ENCODE peak calls at places on chromosomes 4 and X, in seven cellular contexts. Z, W, H, A, C, U and B are unnamed samples.

GRCh38 chr4:99205104-99205979 is 13.7 kb downstream of the ADH6 start:
- DNase-seq in Z (no peak), W (peak), H (no peak), A (peak), C (peak), U (peak), B (peak)

GRCh38 chr4:2321279-2322196 is 59.6 kb upstream of the MXD4 start:
- DNase-seq in Z (no peak), W (no peak), H (no peak), A (no peak), C (no peak), U (no peak), B (no peak)

GRCh38 chr4:47383829-47384427 is 79.6 kb downstream of the COMMD8 start:
- DNase-seq in Z (no peak), W (peak), H (peak), A (peak), C (no peak), U (peak), B (peak)

GRCh38 chr4:166875821-166876220 is 358.5 kb downstream of the SPOCK3 start:
- DNase-seq in Z (no peak), W (no peak), H (no peak), A (no peak), C (no peak), U (no peak), B (no peak)

GRCh38 chr4:22969314-22969896 is 276.7 kb downstream of the GBA3 start:
- DNase-seq in Z (no peak), W (peak), H (peak), A (peak), C (no peak), U (peak), B (no peak)

GRCh38 chrX:109840585-109840984 is 107.5 kb upstream of the ACSL4 start:
- DNase-seq in Z (peak), W (peak), H (peak), A (peak), C (peak), U (peak), B (peak)

GRCh38 chr4:67087897-67088296 is 457.4 kb downstream of the CENPC start:
- DNase-seq in Z (no peak), W (peak), H (peak), A (peak), C (no peak), U (no peak), B (peak)

GRCh38 chr4:833731-834367 is 7.9 kb upstream of the CPLX1 start:
- DNase-seq in Z (no peak), W (no peak), H (no peak), A (no peak), C (no peak), U (no peak), B (no peak)

GRCh38 chrX:120000490-120001246 is 57.1 kb upstream of the NKAP start:
- DNase-seq in Z (no peak), W (peak), H (no peak), A (no peak), C (no peak), U (peak), B (peak)

GRCh38 chr4:172962564-172963353 is 205.9 kb upstream of the GALNT7 start:
- DNase-seq in Z (peak), W (peak), H (peak), A (peak), C (peak), U (peak), B (peak)

GRCh38 chr4:154779362-154779947 is 1.6 kb upstream of the RBM46 start:
- DNase-seq in Z (no peak), W (peak), H (peak), A (peak), C (no peak), U (peak), B (peak)

GRCh38 chr4:154781126-154781982 is at the start of gene RBM46:
- DNase-seq in Z (no peak), W (no peak), H (no peak), A (no peak), C (no peak), U (no peak), B (no peak)

DNA sequence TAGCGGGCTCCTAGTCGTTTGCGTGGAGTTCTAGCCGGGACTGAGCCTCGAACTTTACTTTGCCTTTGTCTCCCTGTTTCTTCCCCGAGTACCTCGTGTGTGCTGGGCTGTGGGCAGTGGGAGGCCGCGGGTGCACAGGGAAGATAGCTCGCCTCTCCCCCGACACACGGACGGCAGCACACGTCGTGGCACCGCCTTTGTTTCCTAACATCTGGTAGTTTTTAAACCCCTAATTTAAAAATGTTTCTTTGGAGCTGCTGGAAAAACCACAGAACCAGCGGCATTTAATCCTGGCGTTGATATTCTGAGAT is 866 bp downstream of the RBM46 start:
- DNase-seq in Z (no peak), W (no peak), H (no peak), A (no peak), C (no peak), U (no peak), B (no peak)
- H3K4me3 ChIP-seq in Z (no peak), W (no peak), H (no peak), A (no peak), C (no peak), U (no peak), B (no peak)

DNA sequence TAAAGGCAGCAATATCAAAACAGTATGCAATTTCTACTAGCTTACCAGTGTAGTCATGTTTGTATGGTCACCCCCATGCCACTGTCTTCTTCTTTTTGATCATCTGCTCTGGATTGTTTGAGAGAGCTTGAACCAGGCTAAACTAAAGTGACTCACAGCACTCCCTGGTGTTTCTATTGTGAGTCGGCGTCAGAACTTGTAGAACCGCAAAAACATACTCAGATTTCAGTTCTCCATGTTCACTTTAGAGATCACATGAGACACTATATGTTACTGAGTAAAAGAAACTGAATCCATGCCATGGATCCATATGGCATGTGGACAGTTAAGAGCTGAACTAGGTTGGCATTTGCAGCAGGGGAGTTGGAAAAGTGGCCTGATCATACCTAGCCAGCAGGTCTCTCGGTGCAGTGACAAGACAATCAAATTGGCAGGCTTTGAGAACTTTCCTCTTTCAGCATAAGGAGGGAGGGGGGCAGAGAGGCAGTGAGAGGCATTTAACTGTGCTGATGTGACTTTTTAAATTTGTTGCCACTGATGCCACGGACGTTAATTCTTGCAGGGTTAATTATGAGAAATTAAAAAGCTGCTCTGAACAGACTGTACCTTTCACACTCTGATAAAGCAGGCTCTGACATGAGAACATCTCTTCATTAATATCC is 88.4 kb downstream of the AFF2 start:
- DNase-seq in Z (no peak), W (peak), H (no peak), A (peak), C (no peak), U (no peak), B (no peak)
- TF ChIP-seq CTCF in Z (no peak), W (no peak), H (no peak), A (no peak), C (no peak), U (no peak), B (no peak)

DNA sequence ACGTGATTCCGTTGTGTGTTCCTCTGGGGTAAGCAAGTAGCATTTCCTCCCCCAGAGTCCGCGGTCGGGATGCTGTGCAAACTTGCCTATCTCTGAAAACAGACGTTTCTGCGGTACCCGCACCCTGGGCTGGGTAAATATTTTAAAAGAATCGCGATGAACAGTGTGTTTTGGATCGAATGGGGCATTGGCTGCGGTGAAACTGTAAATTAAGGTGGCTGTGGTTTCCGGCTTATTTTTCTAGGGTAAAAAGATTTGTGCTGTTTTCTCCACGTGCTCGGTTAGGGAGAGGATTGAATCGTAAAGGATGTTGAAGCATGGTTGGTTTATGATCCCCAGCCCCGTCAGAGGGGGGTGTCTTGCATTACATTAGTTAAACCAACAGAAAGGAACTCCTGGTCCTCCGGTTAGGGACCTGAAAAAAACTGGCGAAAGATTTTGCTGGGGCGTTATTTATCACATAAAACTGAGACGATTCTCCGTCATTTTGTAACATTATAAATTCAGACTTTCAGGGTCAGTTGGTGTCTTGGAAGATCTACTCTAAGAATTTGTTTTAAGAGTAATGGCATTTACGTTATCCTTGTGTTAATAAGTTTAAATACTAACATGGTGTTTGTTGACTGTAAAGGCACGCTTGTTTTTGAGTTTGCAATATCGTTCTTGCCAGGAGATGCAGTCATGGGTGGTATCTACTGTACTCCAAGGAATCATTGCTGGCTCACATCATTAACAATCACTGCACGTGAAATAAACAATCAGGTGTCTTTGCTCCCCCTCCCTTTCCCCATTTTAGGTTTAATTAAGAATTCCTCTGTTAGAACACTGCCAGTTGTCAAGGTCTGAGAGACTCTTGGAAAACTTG is 1.4 kb downstream of the HHIP start:
- DNase-seq in Z (no peak), W (no peak), H (no peak), A (peak), C (no peak), U (peak), B (peak)
- H3K4me3 ChIP-seq in Z (peak), W (peak), H (peak), A (peak), C (no peak), U (peak), B (peak)

GRCh38 chr4:149796381-149796780 is 19.3 kb downstream of the IQCM start:
- DNase-seq in Z (no peak), W (peak), H (no peak), A (no peak), C (no peak), U (no peak), B (no peak)

GRCh38 chr4:149791836-149792235 is 23.8 kb downstream of the IQCM start:
- DNase-seq in Z (no peak), W (no peak), H (no peak), A (peak), C (no peak), U (peak), B (no peak)

GRCh38 chr4:149790172-149790907 is 25.3 kb downstream of the IQCM start:
- DNase-seq in Z (no peak), W (peak), H (no peak), A (peak), C (no peak), U (no peak), B (no peak)

GRCh38 chr4:149793459-149793858 is 22.2 kb downstream of the IQCM start:
- DNase-seq in Z (no peak), W (peak), H (no peak), A (peak), C (no peak), U (peak), B (peak)

GRCh38 chr4:149795256-149795655 is 20.4 kb downstream of the IQCM start:
- DNase-seq in Z (peak), W (no peak), H (no peak), A (no peak), C (no peak), U (no peak), B (no peak)
- TF ChIP-seq CTCF in Z (no peak), W (no peak), H (no peak), A (no peak), C (no peak), U (no peak), B (no peak)

DNA sequence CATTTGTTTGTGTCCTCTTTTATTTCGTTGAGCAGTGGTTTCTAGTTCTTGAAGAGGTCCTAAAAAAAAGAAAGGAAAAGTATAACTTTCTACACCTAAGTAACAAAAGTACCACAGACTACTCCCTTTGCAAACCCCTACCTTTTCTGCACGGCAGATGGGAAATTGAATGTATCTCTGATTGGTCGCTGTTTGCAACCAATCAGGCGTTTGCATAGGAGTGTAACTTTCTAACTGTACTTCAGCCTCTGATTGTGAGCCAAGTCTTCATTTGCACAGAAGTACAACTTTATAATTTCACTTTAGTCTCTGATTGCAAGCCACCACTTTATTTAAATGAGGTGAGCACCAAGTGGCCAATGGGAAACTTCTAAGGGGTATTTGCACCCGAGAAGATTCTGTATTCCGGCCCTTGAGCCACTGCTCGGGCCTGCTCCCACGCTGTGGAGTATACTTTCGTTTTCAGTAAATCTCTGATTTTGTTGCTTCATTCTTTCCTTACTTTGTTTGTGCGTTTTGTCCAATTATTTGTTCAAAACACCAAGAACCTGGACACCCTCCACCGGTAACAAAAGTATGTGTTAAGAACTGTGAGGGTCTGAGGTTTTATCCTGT is 40.3 kb upstream of the FHL1 start:
- DNase-seq in Z (no peak), W (no peak), H (no peak), A (no peak), C (no peak), U (no peak), B (no peak)
- H3K4me3 ChIP-seq in Z (no peak), W (no peak), H (no peak), A (no peak), C (no peak), U (no peak), B (no peak)